ENCODE peak calls at places on chromosomes 2 and 18, in ten cellular contexts. U is BE2C, A is cardiac muscle cell, I is esophagus squamous epithelium, L is transverse colon, Q is mesendoderm, R is PC-3, O is lower lobe of right lung, W is psoas muscle, E is PC-9. X is an unnamed sample. For H3K36me3, the result is how much of the 10 kb centered on the place peaks cover.

GRCh38 chr2:135226961-135227360 is 174.9 kb downstream of the RAB3GAP1 start:
- DNase-seq in A (no peak), L (no peak), E (no peak), U (no peak), W (no peak), Q (no peak), O (no peak), R (peak), I (no peak), X (no peak)

GRCh38 chr18:75801178-75801577 is 373.7 kb upstream of the SMIM21 start:
- DNase-seq in A (no peak), E (no peak), W (no peak), L (no peak), U (no peak), I (no peak), R (no peak), Q (no peak), O (no peak), X (no peak)

GRCh38 chr18:23819005-23819404 is 129.8 kb downstream of the LAMA3 start:
- DNase-seq in E (no peak), U (no peak), I (no peak), A (no peak), W (no peak), R (no peak), L (no peak), Q (no peak), O (no peak), X (no peak)

GRCh38 chr2:104033399-104033798 is 820.5 kb upstream of the POU3F3 start:
- DNase-seq in R (peak), I (no peak), U (no peak), Q (peak), E (no peak), A (peak), L (no peak), W (no peak), O (no peak), X (peak)

GRCh38 chr18:41391616-41392610 is 563.1 kb upstream of the PIK3C3 start:
- DNase-seq in R (peak), E (no peak), W (peak), O (peak), Q (peak), A (peak), I (no peak), U (peak), L (peak), X (peak)

GRCh38 chr2:38666578-38666926 is 638 bp downstream of the GALM start:
- DNase-seq in Q (no peak), O (peak), W (no peak), U (no peak), E (peak), R (peak), L (peak), A (peak), I (no peak), X (no peak)

GRCh38 chr18:2096581-2096980 is 474.7 kb downstream of the METTL4 start:
- DNase-seq in W (no peak), R (no peak), I (no peak), U (no peak), E (no peak), O (no peak), A (no peak), Q (peak), L (no peak), X (peak)

GRCh38 chr18:79523221-79523737 is 127.5 kb downstream of the NFATC1 start:
- DNase-seq in L (no peak), R (no peak), E (no peak), Q (no peak), A (no peak), W (no peak), I (no peak), U (no peak), O (peak), X (no peak)

GRCh38 chr2:14301331-14301730 is 331.2 kb upstream of the LRATD1 start:
- DNase-seq in A (no peak), I (no peak), R (no peak), E (no peak), Q (peak), W (no peak), U (no peak), O (no peak), L (no peak), X (no peak)

GRCh38 chr2:192604295-192604694 is 409.6 kb upstream of the TMEFF2 start:
- DNase-seq in I (no peak), R (no peak), Q (peak), E (no peak), W (no peak), A (no peak), U (no peak), L (no peak), O (no peak), X (peak)

GRCh38 chr2:121527009-121527682 is 3.5 kb upstream of the RNU4ATAC start:
- DNase-seq in Q (no peak), W (no peak), A (no peak), I (no peak), E (no peak), U (no peak), R (peak), L (no peak), O (no peak), X (peak)

GRCh38 chr2:173079968-173080860 is 4.6 kb downstream of the MAP3K20 start:
- DNase-seq in A (no peak), E (peak), Q (no peak), O (no peak), W (no peak), U (no peak), I (no peak), L (no peak), R (peak), X (peak)

GRCh38 chr2:136006658-136007057 is 21.2 kb upstream of the DARS1 start:
- DNase-seq in A (no peak), W (no peak), U (no peak), I (no peak), L (no peak), E (no peak), O (no peak), Q (peak), R (peak), X (peak)

GRCh38 chr2:237998530-237998929 is 31.7 kb downstream of the UBE2F start:
- DNase-seq in E (no peak), Q (no peak), A (no peak), W (no peak), R (no peak), U (no peak), I (no peak), L (no peak), O (no peak), X (no peak)

GRCh38 chr2:236715077-236715476 is 145.5 kb downstream of the ACKR3 start:
- DNase-seq in U (no peak), L (no peak), E (no peak), W (no peak), A (no peak), R (no peak), I (no peak), O (no peak), Q (no peak), X (no peak)

GRCh38 chr2:46331099-46331766 is 34.0 kb downstream of the EPAS1 start:
- DNase-seq in A (no peak), Q (no peak), L (no peak), W (no peak), O (no peak), I (no peak), U (peak), E (no peak), R (no peak), X (no peak)

GRCh38 chr18:417495-417894 is 83.0 kb downstream of the COLEC12 start:
- DNase-seq in U (no peak), W (peak), R (no peak), L (no peak), I (no peak), A (no peak), Q (no peak), E (no peak), O (no peak), X (no peak)

GRCh38 chr2:166173263-166173662 is 45.4 kb upstream of the SCN1A start:
- DNase-seq in W (no peak), O (no peak), Q (no peak), R (no peak), I (no peak), L (no peak), U (peak), E (no peak), A (no peak), X (no peak)

GRCh38 chr18:34493566-34494358 is 216.3 kb upstream of the DTNA start:
- DNase-seq in R (peak), I (no peak), W (peak), Q (peak), U (peak), A (peak), O (peak), L (no peak), E (no peak), X (peak)

GRCh38 chr2:198371902-198372611 is 567.7 kb downstream of the PLCL1 start:
- DNase-seq in L (no peak), A (no peak), O (no peak), E (no peak), R (peak), W (no peak), I (no peak), Q (no peak), U (no peak), X (peak)

GRCh38 chr2:237511885-237512405 is 24.9 kb downstream of the MLPH start:
- DNase-seq in W (peak), O (no peak), U (no peak), E (no peak), R (no peak), L (no peak), I (no peak), Q (no peak), A (no peak), X (no peak)

GRCh38 chr2:101699939-101700442 is 2.5 kb downstream of the MAP4K4 start:
- DNase-seq in U (no peak), A (peak), O (no peak), I (no peak), E (peak), W (no peak), L (no peak), Q (no peak), R (peak), X (peak)

GRCh38 chr2:4091013-4091412 is 387.6 kb downstream of the DCDC2C start:
- DNase-seq in I (no peak), L (no peak), E (no peak), Q (no peak), A (peak), W (no peak), U (no peak), O (no peak), R (no peak), X (no peak)

GRCh38 chr2:191638079-191638801 is 39.7 kb upstream of the NABP1 start:
- DNase-seq in R (peak), A (no peak), I (no peak), E (peak), Q (peak), O (no peak), W (no peak), U (no peak), L (no peak), X (peak)

GRCh38 chr2:60679059-60679780 is 76.8 kb upstream of the PAPOLG start:
- DNase-seq in U (no peak), W (no peak), Q (no peak), O (no peak), A (no peak), E (no peak), I (no peak), L (no peak), R (no peak), X (no peak)

GRCh38 chr2:32058130-32058529 is 5.2 kb upstream of the SPAST start:
- DNase-seq in O (no peak), L (no peak), W (no peak), A (no peak), R (peak), I (no peak), U (no peak), Q (no peak), E (peak), X (peak)

GRCh38 chr2:51324028-51324427 is 292.1 kb upstream of the NRXN1 start:
- DNase-seq in R (no peak), E (no peak), W (no peak), O (no peak), I (no peak), Q (no peak), U (no peak), L (no peak), A (no peak), X (no peak)

GRCh38 chr2:148681443-148681842 is 36.9 kb downstream of the EPC2 start:
- DNase-seq in R (no peak), W (no peak), Q (no peak), E (no peak), I (no peak), O (no peak), L (no peak), U (no peak), A (no peak), X (no peak)

GRCh38 chr2:61727746-61728145 is 126.1 kb downstream of the FAM161A start:
- DNase-seq in L (no peak), O (no peak), E (no peak), Q (no peak), I (no peak), A (no peak), U (no peak), W (no peak), R (peak), X (peak)

GRCh38 chr2:144513388-144514100 is 6.4 kb downstream of the ZEB2 start:
- DNase-seq in R (no peak), U (no peak), I (no peak), A (no peak), Q (peak), O (no peak), E (no peak), W (peak), L (no peak), X (no peak)

GRCh38 chr2:54209379-54209778 is 46.6 kb downstream of the TSPYL6 start:
- DNase-seq in W (no peak), E (no peak), O (no peak), R (no peak), A (no peak), Q (no peak), L (no peak), I (no peak), U (no peak), X (no peak)

GRCh38 chr2:54208364-54209240 is 47.4 kb downstream of the TSPYL6 start:
- DNase-seq in U (no peak), W (no peak), R (no peak), L (no peak), A (no peak), E (no peak), O (no peak), I (no peak), Q (no peak), X (no peak)

GRCh38 chr2:54212456-54212855 is 43.6 kb downstream of the TSPYL6 start:
- DNase-seq in I (no peak), Q (peak), U (no peak), L (no peak), E (peak), A (no peak), O (no peak), W (no peak), R (peak), X (peak)

GRCh38 chr2:54207666-54208195 is 48.3 kb downstream of the TSPYL6 start:
- DNase-seq in Q (no peak), W (no peak), I (no peak), U (no peak), L (no peak), A (no peak), R (no peak), O (no peak), E (no peak), X (peak)

GRCh38 chr2:54213082-54213481 is 42.9 kb downstream of the TSPYL6 start:
- DNase-seq in U (no peak), L (no peak), O (no peak), I (no peak), W (no peak), E (no peak), R (no peak), A (no peak), Q (no peak), X (no peak)
- H3K4me3 ChIP-seq in U (no peak), L (no peak), O (no peak), I (no peak), W (no peak), E (no peak), R (no peak), A (no peak), Q (no peak), X (no peak)

DNA sequence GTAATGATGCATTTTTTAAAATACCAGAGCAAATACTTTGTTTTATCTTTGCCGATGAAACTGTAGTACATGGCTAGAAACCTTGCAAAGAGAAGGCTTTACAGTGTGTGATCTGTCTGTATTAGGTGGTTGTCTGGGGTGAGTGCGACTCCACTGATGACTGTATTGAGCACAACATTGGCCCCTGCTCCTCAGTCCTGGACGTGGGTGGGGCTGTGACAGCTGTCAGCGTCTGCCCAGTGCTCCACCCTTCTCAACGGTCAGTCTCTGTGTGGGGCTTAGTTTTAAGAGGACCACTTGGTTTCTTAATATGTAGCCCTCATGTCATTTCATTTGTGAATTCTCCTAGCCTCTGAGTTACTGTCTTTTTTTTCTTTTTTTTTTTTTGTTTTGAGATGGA is 17.4 kb upstream of the MOCOS start:
- DNase-seq in R (no peak), O (no peak), E (no peak), W (no peak), I (no peak), Q (no peak), U (no peak), L (no peak), A (no peak), X (no peak)
- H3K36me3 ChIP-seq in R (under half), O (half or more), E (under half), W (under half), I (under half), Q (under half), U (under half), L (under half), A (under half), X (under half)

GRCh38 chr2:234881413-234882241 is 70.2 kb upstream of the SH3BP4 start:
- DNase-seq in Q (peak), I (no peak), W (peak), U (peak), L (peak), E (peak), A (peak), R (peak), O (peak), X (peak)

GRCh38 chr2:234884591-234884990 is 67.2 kb upstream of the SH3BP4 start:
- DNase-seq in Q (no peak), I (no peak), U (no peak), A (no peak), L (no peak), W (no peak), R (no peak), O (no peak), E (peak), X (peak)

GRCh38 chr2:234885113-234885512 is 66.7 kb upstream of the SH3BP4 start:
- DNase-seq in R (no peak), A (peak), W (no peak), U (no peak), E (peak), I (no peak), Q (peak), L (no peak), O (no peak), X (no peak)

GRCh38 chr2:234879671-234880455 is 72.0 kb upstream of the SH3BP4 start:
- DNase-seq in I (no peak), O (no peak), Q (no peak), R (peak), L (no peak), U (no peak), E (peak), W (no peak), A (no peak), X (peak)

GRCh38 chr2:234880551-234881211 is 71.1 kb upstream of the SH3BP4 start:
- DNase-seq in Q (no peak), W (no peak), A (no peak), O (no peak), U (peak), R (peak), L (no peak), E (peak), I (no peak), X (peak)
- H3K4me3 ChIP-seq in Q (no peak), W (no peak), A (no peak), O (no peak), U (peak), R (peak), L (no peak), E (peak), I (no peak), X (no peak)

GRCh38 chr2:242054406-242054805 is 184.9 kb downstream of the RTP5 start:
- DNase-seq in L (no peak), W (no peak), E (no peak), O (no peak), Q (no peak), U (no peak), R (no peak), A (no peak), I (no peak), X (no peak)

GRCh38 chr2:242054881-242055801 is 185.6 kb downstream of the RTP5 start:
- DNase-seq in Q (no peak), R (no peak), A (no peak), L (no peak), U (no peak), E (no peak), I (no peak), O (no peak), W (no peak), X (no peak)

GRCh38 chr2:242057379-242058040 is 188.0 kb downstream of the RTP5 start:
- DNase-seq in U (no peak), A (no peak), L (no peak), W (no peak), I (no peak), Q (no peak), O (no peak), E (no peak), R (no peak), X (no peak)

GRCh38 chr2:242056785-242057184 is 187.3 kb downstream of the RTP5 start:
- DNase-seq in R (no peak), O (no peak), W (no peak), L (no peak), E (no peak), I (no peak), U (no peak), Q (no peak), A (no peak), X (no peak)

GRCh38 chr2:242056026-242056425 is 186.5 kb downstream of the RTP5 start:
- DNase-seq in A (no peak), Q (no peak), I (no peak), R (no peak), L (no peak), O (no peak), W (no peak), U (no peak), E (no peak), X (no peak)
- H3K36me3 ChIP-seq in A (under half), Q (under half), I (under half), R (under half), L (under half), O (under half), W (under half), U (under half), E (under half), X (under half)

GRCh38 chr2:58235170-58235569 is 6.0 kb downstream of the FANCL start:
- DNase-seq in A (no peak), I (no peak), O (no peak), E (no peak), Q (no peak), U (no peak), W (no peak), R (no peak), L (no peak), X (no peak)
- H3K4me3 ChIP-seq in A (no peak), I (no peak), O (no peak), E (no peak), Q (no peak), U (no peak), W (no peak), R (no peak), L (no peak), X (no peak)

GRCh38 chr2:42351864-42352263 is 9.2 kb downstream of the COX7A2L start:
- DNase-seq in Q (no peak), W (no peak), R (no peak), E (no peak), U (no peak), A (no peak), O (no peak), I (no peak), L (no peak), X (no peak)

GRCh38 chr2:42350434-42351063 is 10.5 kb downstream of the COX7A2L start:
- DNase-seq in E (no peak), W (no peak), O (no peak), A (no peak), R (no peak), I (no peak), L (no peak), Q (no peak), U (no peak), X (no peak)

GRCh38 chr2:42348113-42348805 is 12.8 kb downstream of the COX7A2L start:
- DNase-seq in A (no peak), L (no peak), I (no peak), O (no peak), W (no peak), R (no peak), Q (no peak), E (no peak), U (no peak), X (no peak)

GRCh38 chr2:42359304-42359749 is 1.7 kb downstream of the COX7A2L start:
- DNase-seq in U (no peak), W (no peak), A (no peak), R (no peak), E (no peak), O (no peak), L (no peak), Q (no peak), I (no peak), X (peak)

DNA sequence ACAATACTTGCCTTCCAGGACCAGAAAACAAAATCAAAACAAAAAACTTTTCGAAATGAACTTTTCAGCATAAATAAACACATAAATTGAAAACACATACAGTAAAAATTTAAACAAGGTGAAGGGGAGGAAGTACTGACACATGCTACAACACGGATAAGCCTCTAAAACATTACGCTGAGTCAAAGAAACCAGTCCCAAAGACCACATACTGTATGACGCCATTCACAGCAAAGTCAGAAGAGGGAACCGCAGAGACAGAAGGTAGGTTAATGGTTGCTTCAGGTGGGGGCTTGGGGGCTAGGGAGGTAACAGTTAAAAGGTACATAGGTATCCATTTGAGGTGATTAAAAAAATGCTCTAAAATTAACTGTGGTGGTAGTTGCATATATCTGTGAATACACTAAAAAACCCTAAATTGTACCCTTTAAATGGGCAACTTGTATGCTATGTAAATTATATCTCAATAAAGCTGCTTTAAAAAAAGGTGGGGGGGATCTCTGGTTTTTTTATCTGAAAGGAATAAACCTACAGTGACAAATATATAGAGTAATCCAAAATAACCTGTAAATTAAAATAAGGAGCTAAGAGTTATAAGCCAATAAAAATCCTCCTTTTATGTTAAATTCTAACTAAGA is 7.1 kb downstream of the COX7A2L start:
- DNase-seq in I (no peak), U (no peak), Q (peak), E (no peak), L (no peak), R (no peak), W (no peak), O (no peak), A (no peak), X (no peak)
- H3K36me3 ChIP-seq in I (under half), U (under half), Q (under half), E (under half), L (under half), R (under half), W (under half), O (under half), A (under half), X (under half)

GRCh38 chr2:241481687-241482086 is 26.7 kb downstream of the STK25 start:
- DNase-seq in A (no peak), L (no peak), O (no peak), E (no peak), W (no peak), U (no peak), Q (no peak), R (no peak), I (no peak), X (no peak)
- H3K4me3 ChIP-seq in A (no peak), L (no peak), O (no peak), E (no peak), W (no peak), U (no peak), Q (no peak), R (no peak), I (no peak), X (no peak)

X was measured in bronchial epithelial cell.